ENCODE peak calls at places on chromosomes 3 and 15, in four cellular contexts. R is A673, Y is sigmoid colon, T is AG04450. M is an unnamed sample.

GRCh38 chr3:53809267-53809666 is 37.0 kb downstream of the CHDH start:
- DNase-seq in R (no peak), Y (peak; percentile 40), T (no peak), M (peak; percentile 50)

GRCh38 chr3:23246651-23247050 is 43.5 kb downstream of the UBE2E2 start:
- DNase-seq in R (no peak), Y (no peak), T (no peak), M (no peak)

GRCh38 chr3:60917136-60917535 is 334.1 kb downstream of the FHIT start:
- DNase-seq in R (no peak), Y (no peak), T (no peak), M (no peak)

GRCh38 chr3:45273681-45274515 is 47.8 kb upstream of the TMEM158 start:
- DNase-seq in R (no peak), Y (no peak), T (no peak), M (no peak)

GRCh38 chr15:49066374-49066773 is 20.1 kb upstream of the SECISBP2L start:
- DNase-seq in R (no peak), Y (no peak), T (no peak), M (no peak)

GRCh38 chr15:48472756-48473155 is 141.5 kb downstream of the DUT start:
- DNase-seq in R (peak; percentile 69), Y (no peak), T (no peak), M (no peak)

GRCh38 chr15:37824717-37825382 is 109.6 kb upstream of the TMCO5A start:
- DNase-seq in R (peak; percentile 55), Y (no peak), T (peak; percentile 80), M (no peak)

GRCh38 chr3:124964432-124964831 is 29.9 kb upstream of the MUC13 start:
- DNase-seq in R (no peak), Y (no peak), T (peak; percentile 34), M (no peak)

GRCh38 chr3:139520028-139520737 is 19.4 kb downstream of the RBP1 start:
- DNase-seq in R (peak; percentile 51), Y (no peak), T (no peak), M (peak; percentile 65)

DNA sequence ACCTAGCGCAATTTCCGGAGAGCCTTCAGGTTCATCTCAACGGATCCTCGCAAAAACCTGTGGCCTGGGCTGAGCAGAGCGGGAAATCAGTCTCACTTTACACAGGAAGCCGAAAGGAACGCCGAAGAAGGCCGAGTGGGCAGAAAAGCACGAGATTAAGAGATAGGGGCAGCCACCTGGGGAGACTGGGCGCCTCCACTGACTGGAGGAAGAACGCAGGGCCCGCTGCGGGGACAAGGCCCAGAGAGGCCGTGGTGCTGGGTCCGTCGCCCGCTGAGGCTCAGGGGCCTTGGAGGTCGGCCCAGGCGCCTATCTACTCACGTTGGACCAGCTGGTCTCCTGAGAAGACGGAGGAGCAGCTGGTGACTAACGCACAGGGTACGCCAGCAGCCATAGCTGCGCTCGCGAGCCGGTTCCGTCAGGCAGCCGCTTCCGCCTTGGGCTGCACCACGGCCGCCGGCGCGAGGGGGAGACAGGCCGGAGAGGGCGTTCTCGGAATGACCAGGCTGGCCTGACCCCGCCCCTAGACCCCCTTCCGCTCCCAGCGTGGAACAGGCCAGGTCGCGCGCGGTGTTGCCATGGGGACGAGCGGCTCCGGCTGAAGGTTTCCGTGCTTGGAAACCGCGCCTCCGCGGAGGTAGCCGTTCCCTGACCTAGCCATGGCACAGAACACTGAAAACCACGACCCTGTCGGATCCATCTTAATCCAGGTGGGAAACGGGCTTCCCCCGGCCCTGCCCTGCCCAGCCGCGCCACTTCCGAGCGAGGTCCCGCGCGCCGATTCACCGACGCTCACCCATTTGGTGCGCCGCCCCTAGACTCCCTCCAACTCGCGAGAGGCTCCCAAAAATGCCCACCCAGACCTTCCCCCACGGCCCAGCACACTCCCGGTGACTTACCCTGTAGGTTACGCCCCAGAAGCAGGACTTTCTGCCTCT is at the start of the genes AAGAB and IQCH:
- DNase-seq in R (peak; percentile 97), Y (peak; percentile 98), T (peak; percentile 95), M (peak; percentile 98)
- H3K27ac ChIP-seq in R (peak within 1 kb of the TSS; percentile 75), Y (peak within 1 kb of the TSS; percentile 93), T (peak within 1 kb of the TSS; percentile 99), M (peak within 1 kb of the TSS; percentile 87)

DNA sequence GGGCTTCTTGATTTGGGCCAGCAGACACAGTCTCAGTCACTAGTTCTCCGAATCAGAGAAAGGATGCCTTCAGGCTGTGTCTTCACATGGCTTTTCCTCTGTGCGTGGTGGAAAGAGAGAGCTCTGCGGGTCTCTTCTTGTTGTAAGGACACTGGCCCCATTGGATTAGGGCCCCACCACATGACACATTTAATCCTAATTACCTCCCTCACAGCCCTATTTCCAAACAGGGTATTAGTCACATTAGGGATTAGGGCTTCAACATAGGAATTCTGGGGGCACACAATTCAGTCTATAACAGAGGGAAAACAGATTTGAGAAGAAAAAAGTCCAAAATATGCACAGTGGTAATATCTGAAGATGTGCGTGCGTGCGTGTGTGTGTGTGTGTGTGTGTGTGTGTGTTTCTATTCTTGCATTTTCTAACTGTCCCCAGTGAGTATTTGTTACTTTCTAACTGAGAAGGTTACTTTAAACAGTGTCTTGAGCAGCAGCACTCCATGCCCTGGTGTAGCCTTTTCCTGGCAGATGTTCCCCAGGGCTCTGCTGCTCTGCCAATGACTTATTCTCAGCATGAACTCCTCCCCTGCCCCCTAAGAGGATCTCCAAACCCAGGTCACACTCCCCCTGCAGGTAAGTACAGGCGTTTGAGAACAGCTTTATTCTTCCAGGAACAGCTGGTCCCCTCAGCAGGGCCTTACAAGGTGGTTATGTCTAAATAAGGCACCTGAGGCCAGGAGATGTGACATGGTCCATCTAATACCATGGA is 72.9 kb downstream of the RPL39L start:
- DNase-seq in R (peak; percentile 80), Y (no peak), T (no peak), M (no peak)
- TF ChIP-seq CTCF in R (peak; percentile 46), Y (no peak), T (peak; percentile 45), M (no peak)

DNA sequence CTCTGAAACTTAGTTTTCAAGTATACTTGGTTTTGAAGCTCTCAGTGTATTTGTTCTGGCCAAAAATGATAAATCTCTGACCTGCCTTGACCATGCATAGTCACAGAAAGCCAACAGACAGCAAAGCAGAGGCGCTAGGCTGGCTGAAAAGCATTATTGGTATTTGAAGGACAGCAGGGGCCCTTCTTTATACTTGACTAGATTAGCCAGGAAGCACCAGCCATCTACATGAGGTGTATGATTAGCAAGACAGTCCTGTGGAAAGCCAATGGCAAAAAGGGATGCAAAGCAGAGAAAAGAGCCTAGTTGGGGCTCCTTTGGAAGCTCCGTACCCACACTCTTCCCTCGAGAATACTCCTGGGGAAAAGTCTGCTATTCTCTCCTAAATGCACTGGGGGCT is 7.8 kb downstream of the SLC24A1 start:
- DNase-seq in R (no peak), Y (no peak), T (no peak), M (no peak)
- H3K27ac ChIP-seq in R (no peak overlapping the region), Y (no peak overlapping the region), T (no peak overlapping the region), M (no peak overlapping the region)

GRCh38 chr3:160003520-160004128 is 15.0 kb downstream of the IL12A start:
- DNase-seq in R (peak; percentile 65), Y (peak; percentile 68), T (no peak), M (no peak)
- TF ChIP-seq CTCF in R (peak; percentile 57), Y (peak; percentile 42), T (peak; percentile 41), M (peak; percentile 25)

DNA sequence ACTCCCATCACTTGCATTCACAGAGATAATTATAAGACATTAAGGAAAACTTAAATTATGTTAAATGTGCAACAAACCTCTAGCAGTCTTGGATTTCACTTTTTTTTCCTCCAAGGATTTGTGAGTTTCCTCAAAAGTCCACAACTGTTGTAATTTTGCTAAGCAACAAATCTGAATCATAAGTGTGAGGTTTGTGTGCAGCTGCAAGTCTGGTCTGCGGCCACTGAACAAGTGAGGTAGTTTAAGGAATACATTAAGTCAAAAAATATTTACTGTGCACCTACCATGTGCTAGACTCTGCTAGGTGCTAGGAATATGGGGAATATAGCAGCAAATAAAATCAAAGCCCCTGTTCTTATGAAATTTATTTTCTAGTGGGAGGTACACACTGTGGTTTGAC is 70.2 kb downstream of the LRRC28 start:
- DNase-seq in R (no peak), Y (no peak), T (no peak), M (no peak)
- H3K27ac ChIP-seq in R (no peak overlapping the region), Y (no peak overlapping the region), T (no peak overlapping the region), M (no peak overlapping the region)